ENCODE peak calls at places on chromosomes 7 and 10, in four cellular contexts. Z is CD8-positive, alpha-beta T cell; B is hepatocyte; I is pancreas. L is an unnamed sample.
A peak's percentile ranks its signal among the peaks of the same experiment; 100 is the strongest.

GRCh38 chr10:86703176-86703575 is 34.9 kb downstream of the LDB3 start:
- DNase-seq in I (no peak), B (no peak), Z (no peak), L (no peak)

GRCh38 chr7:102028206-102028826 is 210.9 kb downstream of the CUX1 start:
- DNase-seq in Z (no peak), I (peak; percentile 22), B (no peak), L (no peak)

GRCh38 chr10:113753020-113753692 is 1.7 kb downstream of the PLEKHS1 start:
- DNase-seq in Z (no peak), B (no peak), I (no peak), L (no peak)

GRCh38 chr7:130910949-130911944 is 177.2 kb upstream of the KLF14 start:
- DNase-seq in B (no peak), I (no peak), Z (no peak), L (no peak)

GRCh38 chr10:70920519-70920918 is 32.2 kb upstream of the PCBD1 start:
- DNase-seq in B (no peak), I (peak; percentile 72), Z (no peak), L (no peak)

GRCh38 chr10:71963351-71963755 is 842 bp upstream of the CHST3 start:
- DNase-seq in I (no peak), Z (no peak), B (no peak), L (no peak)

GRCh38 chr10:100502926-100503480 is 16.7 kb downstream of the SEC31B start:
- DNase-seq in Z (no peak), I (no peak), B (no peak), L (no peak)

GRCh38 chr10:126770809-126771208 is 100.3 kb upstream of the C10orf90 start:
- DNase-seq in I (no peak), Z (no peak), B (no peak), L (no peak)

GRCh38 chr10:113425596-113425995 is 127.3 kb upstream of the HABP2 start:
- DNase-seq in B (no peak), Z (no peak), I (no peak), L (no peak)

GRCh38 chr10:16594106-16594505 is 72.4 kb upstream of the C1QL3 start:
- DNase-seq in I (no peak), Z (no peak), B (no peak), L (no peak)

GRCh38 chr10:14074062-14074884 is 256.5 kb downstream of the FRMD4A start:
- DNase-seq in Z (no peak), I (peak; percentile 78), B (peak; percentile 88), L (no peak)

GRCh38 chr7:90244909-90245841 is at the start of gene CFAP69:
- DNase-seq in I (peak; percentile 95), Z (peak; percentile 84), B (peak; percentile 94), L (peak; percentile 82)

GRCh38 chr7:33644489-33644888 is 260.9 kb upstream of the BMPER start:
- DNase-seq in Z (no peak), I (no peak), B (no peak), L (no peak)

GRCh38 chr7:82204694-82205093 is 238.9 kb downstream of the CACNA2D1 start:
- DNase-seq in B (no peak), I (no peak), Z (no peak), L (no peak)

GRCh38 chr10:59536151-59536550 is 173.5 kb downstream of the SLC16A9 start:
- DNase-seq in I (no peak), Z (no peak), B (peak; percentile 32), L (no peak)

GRCh38 chr7:41696323-41696916 is 6.5 kb downstream of the INHBA start:
- DNase-seq in Z (no peak), B (peak; percentile 91), I (peak; percentile 83), L (no peak)

GRCh38 chr10:76051007-76051936 is 619.8 kb downstream of the LRMDA start:
- DNase-seq in B (peak; percentile 64), Z (no peak), I (no peak), L (no peak)

GRCh38 chr7:116802144-116802747 is 60.1 kb upstream of the CAPZA2 start:
- DNase-seq in I (no peak), B (no peak), Z (no peak), L (no peak)

GRCh38 chr10:119211625-119212441 is 4.5 kb downstream of the GRK5 start:
- DNase-seq in I (no peak), B (no peak), Z (no peak), L (no peak)

GRCh38 chr10:24518411-24518810 is 205.3 kb downstream of the ARHGAP21 start:
- DNase-seq in Z (no peak), B (peak; percentile 18), I (no peak), L (no peak)

GRCh38 chr7:79312022-79312421 is 141.4 kb downstream of the MAGI2 start:
- DNase-seq in B (no peak), I (no peak), Z (no peak), L (no peak)

GRCh38 chr7:94015538-94015937 is 11.4 kb upstream of the BET1 start:
- DNase-seq in Z (no peak), B (no peak), I (no peak), L (no peak)

GRCh38 chr7:79806161-79806734 is 328.4 kb upstream of the GNAI1 start:
- DNase-seq in Z (no peak), I (no peak), B (peak; percentile 6), L (no peak)

GRCh38 chr7:73622909-73623797 is 1.2 kb downstream of the MLXIPL start:
- DNase-seq in I (peak; percentile 68), B (peak; percentile 57), Z (no peak), L (no peak)

GRCh38 chr7:2613926-2614613 is 17.7 kb upstream of the TTYH3 start:
- DNase-seq in Z (no peak), I (no peak), B (no peak), L (no peak)

GRCh38 chr7:113267885-113268284 is 149.5 kb upstream of the SMIM30 start:
- DNase-seq in I (no peak), Z (no peak), B (no peak), L (no peak)

GRCh38 chr7:45601816-45602540 is 27.8 kb downstream of the ADCY1 start:
- DNase-seq in B (no peak), Z (no peak), I (peak; percentile 21), L (no peak)

GRCh38 chr10:93386496-93387369 is 95.4 kb downstream of the MYOF start:
- DNase-seq in Z (no peak), I (no peak), B (no peak), L (no peak)

GRCh38 chr7:98976396-98977185 is 98.3 kb downstream of the TRRAP start:
- DNase-seq in I (peak; percentile 7), Z (no peak), B (no peak), L (no peak)

GRCh38 chr7:91033574-91033973 is 230.7 kb upstream of the FZD1 start:
- DNase-seq in I (no peak), B (no peak), Z (no peak), L (no peak)

GRCh38 chr7:99576251-99576650 is 17.8 kb downstream of the ZNF655 start:
- DNase-seq in I (no peak), B (no peak), Z (no peak), L (no peak)

GRCh38 chr10:131735577-131735976 is 165.2 kb upstream of the PPP2R2D start:
- DNase-seq in I (no peak), Z (no peak), B (no peak), L (no peak)

GRCh38 chr7:127536426-127537152 is 48.8 kb downstream of the GCC1 start:
- DNase-seq in I (no peak), B (no peak), Z (no peak), L (no peak)

GRCh38 chr10:7625836-7626235 is 40.9 kb downstream of the ITIH5 start:
- DNase-seq in Z (no peak), B (no peak), I (no peak), L (no peak)

GRCh38 chr10:112225771-112226438 is 42.3 kb upstream of the GPAM start:
- DNase-seq in I (no peak), Z (no peak), B (no peak), L (no peak)

DNA sequence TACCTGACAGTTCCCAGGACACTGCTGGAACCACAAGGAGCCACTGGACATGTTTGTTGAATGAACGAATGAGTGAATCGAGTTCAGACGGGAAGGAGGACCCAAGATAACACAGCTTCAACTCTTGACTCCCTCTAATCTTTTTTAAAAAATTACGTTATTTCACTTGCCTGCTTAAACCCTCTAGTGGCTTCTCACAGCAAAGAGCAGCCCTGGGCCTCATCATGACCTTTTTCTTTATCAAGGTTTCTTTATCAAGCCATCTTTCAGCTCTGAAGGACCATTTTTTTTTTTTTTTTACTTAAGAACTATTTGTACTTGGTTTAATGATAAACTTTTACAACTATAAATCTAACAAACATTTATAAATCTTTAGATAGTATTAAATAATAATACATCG is 110.6 kb downstream of the TAX1BP1 start:
- DNase-seq in I (no peak), Z (no peak), B (no peak), L (no peak)
- TF ChIP-seq CTCF in I (no peak), Z (no peak), B (no peak), L (no peak)

GRCh38 chr10:122007415-122007814 is 18.5 kb downstream of the TACC2 start:
- DNase-seq in I (no peak), B (no peak), Z (no peak), L (no peak)
- TF ChIP-seq CTCF in I (no peak), B (no peak), Z (no peak), L (no peak)

DNA sequence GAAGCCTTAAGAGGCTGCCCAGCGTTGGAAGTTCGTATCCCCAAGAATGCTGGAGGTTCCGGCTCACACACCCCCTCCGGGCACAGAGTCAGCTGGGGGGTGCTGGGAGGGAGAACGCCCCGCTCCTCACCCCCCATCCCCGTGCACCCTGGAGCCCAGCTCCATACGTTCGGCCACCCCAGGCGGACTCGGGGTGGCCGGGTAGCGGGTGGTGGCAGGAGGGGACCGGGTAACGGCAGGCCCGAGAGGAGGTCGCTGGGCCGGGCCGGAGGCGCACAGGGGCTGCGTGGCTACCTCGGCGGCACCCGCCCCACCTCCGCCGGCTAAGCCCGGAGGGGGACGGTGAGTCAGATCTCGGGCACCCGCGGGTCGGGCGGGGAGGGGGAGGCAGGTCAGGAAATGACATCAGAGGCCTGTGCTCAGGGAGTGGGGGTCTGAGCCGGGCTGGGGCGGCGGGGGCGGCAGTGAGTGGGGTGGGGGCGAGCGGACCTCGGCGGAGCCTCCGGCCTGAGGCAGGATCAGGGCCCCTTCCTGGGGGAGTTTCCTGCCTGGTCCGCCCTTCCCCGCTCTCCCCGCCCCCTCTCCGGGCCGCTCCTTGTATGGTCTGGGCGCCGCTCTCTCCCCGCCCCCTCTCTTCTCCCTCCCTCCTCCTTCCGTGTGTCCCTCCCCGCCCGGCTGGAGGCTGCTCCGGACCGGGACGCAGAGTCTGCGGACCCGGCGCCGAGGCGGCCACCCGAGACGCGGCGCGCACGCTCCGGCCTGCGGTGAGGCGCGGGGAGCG is at the start of gene ZYX:
- DNase-seq in Z (peak; percentile 89), B (peak; percentile 97), I (peak; percentile 92), L (peak; percentile 83)
- TF ChIP-seq CTCF in Z (no peak), B (no peak), I (no peak), L (no peak)

DNA sequence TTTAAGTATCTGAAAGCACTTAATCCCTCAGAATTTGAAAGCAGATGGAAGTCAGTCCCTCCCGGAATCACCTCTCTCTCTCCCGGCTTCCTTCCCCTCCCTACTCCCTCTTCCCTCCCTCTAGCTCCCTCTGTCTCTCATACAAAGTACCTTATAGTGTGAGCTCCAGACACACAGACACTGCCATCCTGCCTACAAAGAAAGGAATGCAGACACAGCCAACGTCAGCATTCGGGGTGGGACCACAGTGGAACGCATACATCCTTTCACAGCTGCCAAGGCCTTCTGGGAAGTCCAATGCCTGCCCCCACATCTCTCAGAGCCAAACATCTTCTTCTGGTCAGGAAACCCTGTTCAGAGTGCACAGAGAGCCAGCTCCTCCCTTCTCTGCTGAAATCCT is 9.3 kb downstream of the NOD1 start:
- DNase-seq in I (no peak), B (peak; percentile 92), Z (no peak), L (no peak)
- TF ChIP-seq CTCF in I (no peak), B (peak; percentile 47), Z (no peak), L (no peak)